ENCODE peak calls at places on chromosomes 1 and 21, in four cellular contexts. M is tibial artery; V is NCI-H1105; U is activated naive CD4-positive, alpha-beta T cell. I is an unnamed sample.
A peak's percentile ranks its signal among the peaks of the same experiment; 100 is the strongest.

GRCh38 chr1:40143891-40144575 is 17.2 kb upstream of the RLF start:
- DNase-seq in U (peak; percentile 7), M (peak; percentile 35), V (peak; percentile 57), I (peak; percentile 27)

GRCh38 chr21:38849776-38850175 is 44.0 kb downstream of the ETS2 start:
- DNase-seq in V (no peak), U (no peak), M (no peak), I (no peak)

GRCh38 chr1:12433323-12434053 is 184.5 kb downstream of the DHRS3 start:
- DNase-seq in V (no peak), M (peak; percentile 58), U (no peak), I (no peak)

GRCh38 chr1:31371560-31371959 is 1.3 kb downstream of the FABP3 start:
- DNase-seq in U (no peak), V (no peak), M (peak; percentile 22), I (no peak)

GRCh38 chr1:145982010-145982723 is 14.2 kb downstream of the TXNIP start:
- DNase-seq in M (no peak), V (no peak), U (no peak), I (no peak)

GRCh38 chr1:38064232-38064903 is 17.8 kb upstream of the POU3F1 start:
- DNase-seq in M (no peak), U (no peak), V (no peak), I (no peak)

GRCh38 chr1:96945509-96946084 is 224.0 kb downstream of the PTBP2 start:
- DNase-seq in U (no peak), V (no peak), M (no peak), I (no peak)

GRCh38 chr1:202029171-202029665 is 18.8 kb downstream of the ELF3 start:
- DNase-seq in V (peak; percentile 37), U (no peak), M (no peak), I (peak; percentile 68)

GRCh38 chr1:159030311-159030710 is 20.6 kb downstream of the IFI16 start:
- DNase-seq in M (no peak), V (no peak), U (no peak), I (no peak)

GRCh38 chr1:238606896-238607295 is 716.2 kb upstream of the ZP4 start:
- DNase-seq in U (no peak), V (no peak), M (no peak), I (no peak)

GRCh38 chr1:94336991-94337390 is 81.2 kb upstream of the ABCD3 start:
- DNase-seq in V (no peak), M (no peak), U (no peak), I (no peak)

GRCh38 chr1:2786329-2787162 is 14.9 kb downstream of the TTC34 start:
- DNase-seq in V (peak; percentile 25), U (peak; percentile 46), M (no peak), I (no peak)

GRCh38 chr1:226682841-226683800 is 56.0 kb downstream of the ITPKB start:
- DNase-seq in M (no peak), V (no peak), U (no peak), I (no peak)

GRCh38 chr1:201461193-201461657 is 7.8 kb downstream of the PHLDA3 start:
- DNase-seq in V (no peak), U (no peak), M (peak; percentile 84), I (no peak)

GRCh38 chr1:240575976-240576666 is 35.8 kb downstream of the GREM2 start:
- DNase-seq in U (no peak), M (peak; percentile 29), V (no peak), I (no peak)

GRCh38 chr1:111045033-111045722 is 81.5 kb upstream of the LRIF1 start:
- DNase-seq in V (no peak), M (no peak), U (no peak), I (no peak)

GRCh38 chr1:10170362-10170665 is 40.1 kb upstream of the KIF1B start:
- DNase-seq in M (no peak), U (no peak), V (no peak), I (no peak)

GRCh38 chr1:55916480-55916879 is 662.9 kb downstream of the PLPP3 start:
- DNase-seq in V (no peak), M (no peak), U (no peak), I (no peak)

I was measured in NCI-H1930.